ENCODE peak calls at places on chromosome 22, in eight cellular contexts. W, F, Z, V, O, U, I and X are unnamed samples.

GRCh38 chr22:46278656-46279645 is 11.1 kb downstream of the TTC38 start:
- DNase-seq in W (no peak), U (no peak), V (no peak), I (no peak), F (no peak), Z (no peak), O (no peak), X (no peak)

GRCh38 chr22:48370508-48371325 is 1457.0 kb downstream of the BRD1 start:
- DNase-seq in Z (no peak), O (no peak), U (no peak), V (no peak), I (peak; percentile 15), W (no peak), F (no peak), X (no peak)

GRCh38 chr22:41565403-41566054 is 4.7 kb downstream of the CSDC2 start:
- DNase-seq in U (peak; percentile 84), W (no peak), F (no peak), O (peak; percentile 58), I (peak; percentile 83), V (peak; percentile 59), Z (peak; percentile 86), X (peak; percentile 92)

GRCh38 chr22:19607198-19608113 is 83.2 kb upstream of the CLDN5 start:
- DNase-seq in W (no peak), Z (no peak), V (peak; percentile 90), U (peak; percentile 89), I (no peak), F (no peak), O (no peak), X (no peak)

GRCh38 chr22:20578192-20578591 is 70.8 kb downstream of the MED15 start:
- DNase-seq in I (no peak), F (no peak), V (no peak), U (no peak), Z (no peak), W (no peak), O (no peak), X (no peak)

GRCh38 chr22:44281706-44282637 is 30.8 kb downstream of the SHISAL1 start:
- DNase-seq in I (no peak), F (no peak), Z (no peak), W (no peak), U (no peak), O (no peak), V (no peak), X (no peak)

GRCh38 chr22:39287076-39287743 is 32.2 kb downstream of the RPL3 start:
- DNase-seq in O (peak; percentile 46), F (no peak), U (no peak), I (no peak), W (no peak), V (no peak), Z (no peak), X (no peak)

GRCh38 chr22:31646186-31647019 is 15.6 kb downstream of the PISD start:
- DNase-seq in O (no peak), Z (peak; percentile 95), F (peak; percentile 93), U (no peak), W (no peak), I (no peak), V (no peak), X (peak; percentile 86)